ENCODE peak calls at places on chromosomes 6 and 20, in five cellular contexts. One of them, this sample, is unnamed.

GRCh38 chr6:8888468-8888867 is 453.1 kb upstream of the SLC35B3 start:
- DNase-seq in dorsolateral prefrontal cortex: no peak
- DNase-seq in mesenchymal stem cell: no peak
- DNase-seq in SJSA1: no peak
- DNase-seq in lower lobe of right lung: no peak
- DNase-seq in this sample: no peak

GRCh38 chr6:131258816-131259476 is 123.7 kb downstream of the AKAP7 start:
- DNase-seq in dorsolateral prefrontal cortex: no peak
- DNase-seq in mesenchymal stem cell: peak
- DNase-seq in lower lobe of right lung: no peak
- DNase-seq in SJSA1: no peak
- DNase-seq in this sample: no peak

GRCh38 chr6:3808759-3809514 is 40.2 kb upstream of the FAM50B start:
- DNase-seq in dorsolateral prefrontal cortex: peak
- DNase-seq in lower lobe of right lung: no peak
- DNase-seq in SJSA1: peak
- DNase-seq in mesenchymal stem cell: peak
- DNase-seq in this sample: no peak

GRCh38 chr6:34496103-34496685 is 30.3 kb downstream of the PACSIN1 start:
- DNase-seq in mesenchymal stem cell: no peak
- DNase-seq in lower lobe of right lung: no peak
- DNase-seq in dorsolateral prefrontal cortex: no peak
- DNase-seq in SJSA1: no peak
- DNase-seq in this sample: no peak

GRCh38 chr6:81997091-81997926 is 244.8 kb upstream of the TENT5A start:
- DNase-seq in dorsolateral prefrontal cortex: no peak
- DNase-seq in lower lobe of right lung: no peak
- DNase-seq in SJSA1: peak
- DNase-seq in mesenchymal stem cell: peak
- DNase-seq in this sample: no peak

GRCh38 chr6:127190552-127190951 is 72.1 kb downstream of the RSPO3 start:
- DNase-seq in dorsolateral prefrontal cortex: no peak
- DNase-seq in lower lobe of right lung: no peak
- DNase-seq in mesenchymal stem cell: peak
- DNase-seq in SJSA1: no peak
- DNase-seq in this sample: no peak

GRCh38 chr6:49257549-49257948 is 205.5 kb downstream of the MMUT start:
- DNase-seq in mesenchymal stem cell: no peak
- DNase-seq in dorsolateral prefrontal cortex: no peak
- DNase-seq in SJSA1: no peak
- DNase-seq in lower lobe of right lung: no peak
- DNase-seq in this sample: no peak

GRCh38 chr6:133804263-133804662 is 84.7 kb upstream of the TCF21 start:
- DNase-seq in lower lobe of right lung: no peak
- DNase-seq in dorsolateral prefrontal cortex: no peak
- DNase-seq in SJSA1: no peak
- DNase-seq in mesenchymal stem cell: peak
- DNase-seq in this sample: no peak

GRCh38 chr6:32152414-32153251 is 894 bp upstream of the PRRT1 start:
- DNase-seq in mesenchymal stem cell: peak
- DNase-seq in SJSA1: no peak
- DNase-seq in lower lobe of right lung: no peak
- DNase-seq in dorsolateral prefrontal cortex: no peak
- DNase-seq in this sample: peak

GRCh38 chr20:49851234-49851755 is 38.7 kb downstream of the SLC9A8 start:
- DNase-seq in lower lobe of right lung: no peak
- DNase-seq in mesenchymal stem cell: peak
- DNase-seq in dorsolateral prefrontal cortex: peak
- DNase-seq in SJSA1: no peak
- DNase-seq in this sample: peak

GRCh38 chr20:49853640-49854039 is 41.0 kb downstream of the SLC9A8 start:
- DNase-seq in SJSA1: peak
- DNase-seq in lower lobe of right lung: no peak
- DNase-seq in dorsolateral prefrontal cortex: no peak
- DNase-seq in mesenchymal stem cell: peak
- DNase-seq in this sample: no peak

GRCh38 chr20:49852522-49853055 is 40.0 kb downstream of the SLC9A8 start:
- DNase-seq in SJSA1: peak
- DNase-seq in lower lobe of right lung: no peak
- DNase-seq in mesenchymal stem cell: no peak
- DNase-seq in dorsolateral prefrontal cortex: no peak
- DNase-seq in this sample: no peak

GRCh38 chr20:49850463-49851233 is 38.0 kb downstream of the SLC9A8 start:
- DNase-seq in mesenchymal stem cell: peak
- DNase-seq in dorsolateral prefrontal cortex: no peak
- DNase-seq in lower lobe of right lung: no peak
- DNase-seq in SJSA1: peak
- DNase-seq in this sample: no peak

GRCh38 chr20:49851991-49852390 is 39.4 kb downstream of the SLC9A8 start:
- DNase-seq in dorsolateral prefrontal cortex: peak
- DNase-seq in mesenchymal stem cell: peak
- DNase-seq in lower lobe of right lung: no peak
- DNase-seq in SJSA1: no peak
- DNase-seq in this sample: peak
- H3K27ac ChIP-seq in dorsolateral prefrontal cortex: peak
- H3K27ac ChIP-seq in mesenchymal stem cell: no peak
- H3K27ac ChIP-seq in lower lobe of right lung: no peak
- H3K27ac ChIP-seq in SJSA1: peak
- H3K27ac ChIP-seq in this sample: peak

GRCh38 chr6:28488916-28489365 is 26.7 kb downstream of the GPX6 start:
- DNase-seq in dorsolateral prefrontal cortex: peak
- DNase-seq in lower lobe of right lung: no peak
- DNase-seq in mesenchymal stem cell: peak
- DNase-seq in SJSA1: peak
- DNase-seq in this sample: no peak

GRCh38 chr6:28490191-28490890 is 25.3 kb downstream of the GPX6 start:
- DNase-seq in mesenchymal stem cell: no peak
- DNase-seq in lower lobe of right lung: no peak
- DNase-seq in dorsolateral prefrontal cortex: no peak
- DNase-seq in SJSA1: no peak
- DNase-seq in this sample: no peak

GRCh38 chr6:28486988-28487742 is 28.4 kb downstream of the GPX6 start:
- DNase-seq in dorsolateral prefrontal cortex: no peak
- DNase-seq in SJSA1: no peak
- DNase-seq in mesenchymal stem cell: no peak
- DNase-seq in lower lobe of right lung: no peak
- DNase-seq in this sample: no peak

GRCh38 chr6:28491984-28492317 is 23.6 kb downstream of the GPX6 start:
- DNase-seq in mesenchymal stem cell: no peak
- DNase-seq in dorsolateral prefrontal cortex: no peak
- DNase-seq in lower lobe of right lung: no peak
- DNase-seq in SJSA1: no peak
- DNase-seq in this sample: no peak

DNA sequence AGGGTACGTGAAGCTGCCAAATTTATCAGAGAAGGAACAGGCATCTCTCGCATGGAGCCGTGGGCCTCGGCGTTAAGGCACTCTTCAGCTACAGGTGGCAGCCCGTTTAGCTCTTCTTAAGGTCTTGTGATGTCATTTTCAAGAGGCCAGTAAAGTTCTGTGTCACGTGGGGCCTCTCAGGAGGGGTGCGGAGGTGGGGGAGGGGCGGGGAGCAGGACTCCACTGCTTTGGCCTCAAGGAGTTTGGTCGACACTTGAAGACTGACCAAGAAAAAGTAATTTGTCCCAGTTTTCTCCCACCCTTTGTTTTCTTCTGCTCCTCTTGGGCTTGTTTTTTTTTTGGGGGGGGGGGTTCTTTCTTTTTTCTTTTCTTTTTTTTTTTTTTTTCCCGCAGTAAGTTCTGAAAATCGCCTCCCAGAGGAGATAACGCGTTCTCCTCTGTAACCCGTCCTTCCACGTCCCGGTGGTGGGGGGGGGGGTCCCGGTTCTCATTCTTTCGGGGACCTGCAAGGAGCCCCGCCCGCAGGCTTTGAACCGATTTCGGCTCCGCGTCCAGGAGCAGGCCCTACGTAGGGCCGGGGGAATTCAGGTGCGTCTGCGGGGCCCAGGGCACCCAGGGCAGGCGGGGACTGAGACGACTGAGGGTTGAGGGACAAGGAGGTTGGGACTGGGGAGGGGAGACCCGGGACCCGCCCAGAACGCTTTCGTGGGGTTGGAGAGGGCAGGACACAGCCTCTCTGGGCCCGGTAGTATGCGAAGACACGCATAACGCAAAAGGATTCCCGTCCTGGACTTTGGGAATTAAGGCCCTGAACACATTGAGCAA is 26.0 kb downstream of the GPX6 start:
- DNase-seq in dorsolateral prefrontal cortex: peak
- DNase-seq in mesenchymal stem cell: peak
- DNase-seq in SJSA1: no peak
- DNase-seq in lower lobe of right lung: peak
- DNase-seq in this sample: no peak
- H3K27ac ChIP-seq in dorsolateral prefrontal cortex: no peak
- H3K27ac ChIP-seq in mesenchymal stem cell: peak
- H3K27ac ChIP-seq in SJSA1: no peak
- H3K27ac ChIP-seq in lower lobe of right lung: peak
- H3K27ac ChIP-seq in this sample: no peak

DNA sequence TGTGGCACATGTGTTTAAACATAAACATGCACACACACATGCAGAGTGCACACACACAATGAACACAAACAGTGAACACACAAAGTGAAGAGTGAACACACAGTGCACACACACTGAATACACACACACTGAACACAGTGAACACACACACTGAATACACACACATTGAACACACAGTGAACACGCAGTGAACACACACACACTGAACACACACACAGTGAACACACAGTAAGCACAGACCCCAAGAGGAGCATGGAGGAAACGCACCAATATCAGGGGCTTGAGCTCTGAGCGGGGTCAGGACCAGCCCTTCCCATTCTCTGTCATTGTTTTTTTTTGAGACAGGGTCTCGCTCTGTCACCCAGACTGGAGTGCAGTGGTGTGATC is 17.1 kb upstream of the HELZ2 start:
- DNase-seq in dorsolateral prefrontal cortex: no peak
- DNase-seq in mesenchymal stem cell: no peak
- DNase-seq in lower lobe of right lung: no peak
- DNase-seq in SJSA1: no peak
- DNase-seq in this sample: no peak
- H3K27ac ChIP-seq in dorsolateral prefrontal cortex: no peak
- H3K27ac ChIP-seq in mesenchymal stem cell: no peak
- H3K27ac ChIP-seq in lower lobe of right lung: no peak
- H3K27ac ChIP-seq in SJSA1: no peak
- H3K27ac ChIP-seq in this sample: no peak

DNA sequence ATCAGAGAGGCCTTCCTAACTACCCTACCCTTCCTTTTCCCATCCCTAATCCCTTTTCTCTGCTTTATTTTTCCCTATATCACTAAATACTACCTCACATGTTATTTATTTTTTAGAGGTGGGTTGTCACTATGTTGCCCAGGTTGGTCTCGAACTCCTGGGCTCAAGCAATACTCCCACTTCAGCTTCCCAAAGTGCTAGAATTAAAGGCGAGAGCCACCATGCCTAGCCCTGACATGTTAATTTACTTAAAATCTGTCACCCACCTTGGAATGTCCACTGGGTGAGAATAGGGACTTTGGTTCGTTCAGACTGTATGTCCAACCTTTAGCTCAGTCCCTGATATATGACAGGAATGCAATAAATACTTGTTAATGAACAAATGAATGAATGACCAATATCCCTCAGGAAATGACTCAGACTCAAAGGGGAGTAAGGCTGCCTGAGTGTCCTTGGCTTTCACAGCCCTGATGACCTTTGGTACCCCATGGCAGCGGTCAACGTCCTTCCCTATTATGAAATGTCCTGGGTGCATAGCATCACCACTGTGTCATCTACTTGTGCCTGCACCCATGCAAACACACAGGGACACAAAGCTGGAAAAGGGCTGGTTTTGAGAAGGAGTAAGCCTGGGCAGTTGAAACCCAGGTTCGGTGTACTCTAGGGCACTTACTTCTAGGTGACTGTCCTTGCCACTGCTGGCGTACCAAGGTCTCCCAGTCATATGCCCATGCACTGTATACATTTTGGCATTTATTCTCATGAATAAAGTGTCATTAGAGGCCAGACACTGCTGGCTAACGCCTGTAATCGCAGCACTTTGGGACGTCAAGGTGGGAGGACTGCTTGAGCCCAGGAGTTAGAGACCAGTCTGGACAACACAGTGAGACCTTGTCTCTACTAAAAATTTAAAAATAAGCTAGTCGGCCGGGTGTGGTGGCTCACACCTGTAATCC is 26.5 kb downstream of the BCL2L1 start:
- DNase-seq in mesenchymal stem cell: peak
- DNase-seq in SJSA1: peak
- DNase-seq in lower lobe of right lung: peak
- DNase-seq in dorsolateral prefrontal cortex: no peak
- DNase-seq in this sample: no peak
- H3K27ac ChIP-seq in mesenchymal stem cell: peak
- H3K27ac ChIP-seq in SJSA1: peak
- H3K27ac ChIP-seq in lower lobe of right lung: peak
- H3K27ac ChIP-seq in dorsolateral prefrontal cortex: peak
- H3K27ac ChIP-seq in this sample: peak

GRCh38 chr20:60211618-60212463 is 253.6 kb downstream of the CDH26 start:
- DNase-seq in lower lobe of right lung: no peak
- DNase-seq in dorsolateral prefrontal cortex: no peak
- DNase-seq in mesenchymal stem cell: no peak
- DNase-seq in SJSA1: no peak
- DNase-seq in this sample: no peak
- H3K27ac ChIP-seq in lower lobe of right lung: no peak
- H3K27ac ChIP-seq in dorsolateral prefrontal cortex: no peak
- H3K27ac ChIP-seq in mesenchymal stem cell: no peak
- H3K27ac ChIP-seq in SJSA1: no peak
- H3K27ac ChIP-seq in this sample: no peak

GRCh38 chr6:168261234-168261633 is 58.3 kb downstream of the DACT2 start:
- DNase-seq in lower lobe of right lung: no peak
- DNase-seq in SJSA1: no peak
- DNase-seq in mesenchymal stem cell: no peak
- DNase-seq in dorsolateral prefrontal cortex: no peak
- DNase-seq in this sample: no peak
- H3K27ac ChIP-seq in lower lobe of right lung: no peak
- H3K27ac ChIP-seq in SJSA1: no peak
- H3K27ac ChIP-seq in mesenchymal stem cell: no peak
- H3K27ac ChIP-seq in dorsolateral prefrontal cortex: no peak
- H3K27ac ChIP-seq in this sample: no peak

DNA sequence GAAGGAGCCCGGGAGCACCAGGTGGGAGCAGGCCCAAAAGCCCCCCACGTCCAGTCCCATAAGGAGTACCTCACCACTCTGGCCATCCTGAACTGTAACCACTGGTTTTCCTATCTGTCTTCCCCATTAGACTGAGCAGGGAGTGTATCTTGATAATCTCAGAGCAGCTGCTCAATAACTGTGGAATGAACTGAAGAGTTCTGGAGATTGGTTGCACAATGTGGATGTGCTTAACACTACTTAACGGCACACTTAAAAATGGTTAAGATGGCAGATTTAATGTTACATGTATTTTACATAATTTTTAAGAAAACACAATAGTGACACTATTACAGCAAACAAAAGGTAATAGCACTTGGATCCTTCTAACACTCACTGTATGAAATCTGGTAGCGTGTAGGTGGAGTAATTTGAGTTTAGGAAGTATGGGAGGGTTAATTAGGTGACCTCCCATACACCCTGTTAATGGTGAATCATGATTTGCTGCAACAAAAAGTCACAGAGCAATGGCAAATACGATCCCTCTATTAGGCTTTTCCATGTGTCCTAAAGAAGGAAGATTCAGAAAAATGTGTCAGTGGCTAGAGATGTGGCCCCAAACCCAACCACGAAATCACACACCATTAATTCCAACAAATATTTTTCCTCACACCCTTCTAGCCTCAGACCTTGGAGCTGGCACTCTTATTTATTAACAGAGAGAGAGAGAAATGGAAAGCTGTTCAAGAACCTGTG is 18.4 kb downstream of the TRAM2 start:
- DNase-seq in dorsolateral prefrontal cortex: no peak
- DNase-seq in SJSA1: no peak
- DNase-seq in lower lobe of right lung: no peak
- DNase-seq in mesenchymal stem cell: peak
- DNase-seq in this sample: no peak
- H3K27ac ChIP-seq in dorsolateral prefrontal cortex: no peak
- H3K27ac ChIP-seq in SJSA1: no peak
- H3K27ac ChIP-seq in lower lobe of right lung: no peak
- H3K27ac ChIP-seq in mesenchymal stem cell: peak
- H3K27ac ChIP-seq in this sample: no peak

This sample was measured in substantia nigra.